ENCODE peak calls at places on chromosomes 3 and 15, in five cellular contexts. Z is AG04450, Q is MM.1S, X is lower lobe of right lung, D is GM10248. S is an unnamed sample.

GRCh38 chr15:23869391-23869790 is 182.3 kb upstream of the NDN start:
- DNase-seq in Z (no peak), D (no peak), X (peak), Q (no peak), S (peak)

GRCh38 chr3:50095352-50095998 is 6.8 kb downstream of the RBM5 start:
- DNase-seq in X (no peak), D (no peak), Z (no peak), Q (no peak), S (no peak)

GRCh38 chr3:15399970-15400369 is 27.4 kb downstream of the METTL6 start:
- DNase-seq in Z (no peak), X (no peak), D (no peak), Q (no peak), S (no peak)

GRCh38 chr15:70451861-70452653 is 311.3 kb downstream of the UACA start:
- DNase-seq in X (no peak), Z (no peak), D (no peak), Q (no peak), S (peak)

GRCh38 chr3:99418209-99418635 is 220.2 kb upstream of the COL8A1 start:
- DNase-seq in Z (no peak), Q (no peak), D (peak), X (no peak), S (no peak)

GRCh38 chr3:81349941-81350340 is 411.5 kb downstream of the GBE1 start:
- DNase-seq in Q (no peak), D (no peak), Z (no peak), X (no peak), S (no peak)

GRCh38 chr3:14518432-14518802 is 21.7 kb downstream of the GRIP2 start:
- DNase-seq in Q (no peak), X (no peak), D (no peak), Z (no peak), S (no peak)

GRCh38 chr3:25856902-25857518 is 67.1 kb downstream of the OXSM start:
- DNase-seq in D (peak), Q (peak), Z (peak), X (no peak), S (no peak)

GRCh38 chr15:68682330-68682729 is 103.5 kb downstream of the CORO2B start:
- DNase-seq in D (no peak), Z (no peak), X (no peak), Q (no peak), S (no peak)

GRCh38 chr3:11273945-11274344 is 1.7 kb downstream of the ATG7 start:
- DNase-seq in D (no peak), Z (no peak), Q (no peak), X (no peak), S (no peak)

GRCh38 chr3:34856577-34856976 is 782.7 kb upstream of the ARPP21 start:
- DNase-seq in X (no peak), Q (no peak), Z (no peak), D (no peak), S (no peak)

GRCh38 chr3:23691343-23691895 is 114.3 kb upstream of the UBE2E1 start:
- DNase-seq in Q (no peak), X (no peak), D (no peak), Z (no peak), S (no peak)

GRCh38 chr15:56805466-56806146 is 72.3 kb upstream of the ZNF280D start:
- DNase-seq in D (no peak), X (no peak), Q (no peak), Z (peak), S (no peak)

GRCh38 chr3:58102976-58103447 is 94.8 kb downstream of the FLNB start:
- DNase-seq in X (no peak), Z (no peak), D (no peak), Q (no peak), S (no peak)

GRCh38 chr3:66971891-66972551 is 26.1 kb upstream of the KBTBD8 start:
- DNase-seq in Q (peak), Z (peak), D (peak), X (peak), S (peak)

GRCh38 chr15:84826369-84826823 is 9.2 kb downstream of the ALPK3 start:
- DNase-seq in D (peak), Q (no peak), Z (no peak), X (no peak), S (no peak)
- TF ChIP-seq CTCF in D (peak), Q (peak), Z (peak), X (peak), S (peak)

GRCh38 chr15:88747626-88748025 is 55.6 kb upstream of the ACAN start:
- DNase-seq in Z (no peak), Q (no peak), D (no peak), X (no peak), S (no peak)
- TF ChIP-seq CTCF in Z (no peak), Q (no peak), D (no peak), X (no peak), S (no peak)

DNA sequence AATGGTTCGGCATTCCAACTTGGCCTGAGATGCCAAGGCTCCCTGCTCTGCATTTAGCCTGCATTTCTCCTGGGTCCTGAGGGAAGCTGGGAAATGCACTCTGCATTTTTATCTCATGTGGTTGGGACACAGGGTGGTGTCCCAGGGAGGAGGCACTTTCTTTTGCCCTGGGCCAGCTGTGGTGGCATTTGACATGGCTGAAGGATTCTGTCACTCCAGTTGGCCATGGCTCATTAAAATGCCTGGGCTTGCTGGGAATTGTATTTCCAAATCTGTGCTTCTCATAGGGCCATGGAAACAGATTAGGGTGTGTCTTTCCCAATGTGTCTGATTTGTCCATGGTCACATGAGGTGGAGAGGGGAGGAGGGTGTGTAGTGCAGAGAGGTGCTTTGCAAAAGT is 128.3 kb upstream of the RGMA start:
- DNase-seq in Q (no peak), Z (no peak), D (no peak), X (no peak), S (no peak)
- TF ChIP-seq CTCF in Q (no peak), Z (no peak), D (no peak), X (no peak), S (no peak)

DNA sequence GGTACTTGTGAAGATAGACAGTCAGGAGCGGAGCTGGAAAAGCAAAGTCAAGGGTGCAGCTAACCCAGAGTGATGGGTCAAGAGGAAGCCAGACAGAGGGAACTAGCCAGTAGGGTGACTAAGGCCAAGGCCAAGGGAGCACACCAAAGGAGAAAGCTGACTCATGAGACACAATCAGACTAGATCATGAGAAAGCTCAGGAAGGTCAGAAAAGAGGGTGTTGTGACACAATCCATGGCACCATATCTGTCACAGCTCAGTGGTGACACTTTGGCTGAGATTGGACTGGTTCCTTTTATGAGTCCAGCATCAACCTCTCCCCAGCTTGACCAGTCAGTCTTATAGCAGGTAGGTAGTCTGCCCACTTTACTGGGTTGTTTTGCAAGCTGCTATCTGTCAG is 22.2 kb downstream of the P2RY1 start:
- DNase-seq in D (no peak), X (peak), Q (no peak), Z (no peak), S (no peak)
- TF ChIP-seq CTCF in D (no peak), X (no peak), Q (no peak), Z (no peak), S (no peak)

GRCh38 chr3:136703429-136703828 is 48.7 kb downstream of the STAG1 start:
- DNase-seq in D (no peak), Q (no peak), Z (no peak), X (no peak), S (no peak)

GRCh38 chr3:136699271-136699828 is 52.8 kb downstream of the STAG1 start:
- DNase-seq in X (no peak), Z (no peak), Q (no peak), D (no peak), S (no peak)

GRCh38 chr3:136694321-136694720 is 57.9 kb downstream of the STAG1 start:
- DNase-seq in Z (no peak), Q (no peak), X (no peak), D (no peak), S (no peak)

GRCh38 chr3:136698361-136698760 is 53.8 kb downstream of the STAG1 start:
- DNase-seq in D (no peak), X (no peak), Q (no peak), Z (no peak), S (no peak)
- TF ChIP-seq CTCF in D (no peak), X (no peak), Q (no peak), Z (peak), S (no peak)

GRCh38 chr15:80323285-80323684 is 71.3 kb upstream of the CTXND1 start:
- DNase-seq in Z (no peak), D (no peak), X (no peak), Q (no peak), S (no peak)
- TF ChIP-seq CTCF in Z (peak), D (no peak), X (no peak), Q (peak), S (peak)